ENCODE peak calls at places on chromosomes 13 and 19, in four cellular contexts. M is activated CD8-positive, alpha-beta T cell treated with anti-CD3 and anti-CD28 coated beads for 36 hours; X is progenitor cell of endocrine pancreas; B is foreskin fibroblast. A is an unnamed sample.

GRCh38 chr19:3073159-3073563 is 10.9 kb upstream of the TLE5 start:
- DNase-seq in B (peak; percentile 46), M (no peak), X (no peak), A (no peak)

GRCh38 chr19:13100871-13101589 is 1.6 kb downstream of the LYL1 start:
- DNase-seq in M (no peak), X (no peak), B (no peak), A (no peak)

GRCh38 chr19:7535993-7536685 is 622 bp downstream of the PNPLA6 start:
- DNase-seq in B (no peak), M (no peak), X (no peak), A (no peak)

GRCh38 chr13:26735677-26736076 is 24.9 kb downstream of the GPR12 start:
- DNase-seq in M (no peak), B (no peak), X (no peak), A (no peak)

GRCh38 chr13:95858286-95859075 is 181.5 kb downstream of the DNAJC3 start:
- DNase-seq in B (peak; percentile 13), M (no peak), X (no peak), A (no peak)

GRCh38 chr13:104143760-104144406 is 1077.7 kb upstream of the SLC10A2 start:
- DNase-seq in B (no peak), M (no peak), X (no peak), A (no peak)

GRCh38 chr19:5067666-5068065 is 98.8 kb downstream of the KDM4B start:
- DNase-seq in B (no peak), M (no peak), X (no peak), A (no peak)

GRCh38 chr19:54481326-54481930 is 8.3 kb upstream of the CDC42EP5 start:
- DNase-seq in M (peak; percentile 49), X (no peak), B (no peak), A (peak; percentile 60)

GRCh38 chr19:19805480-19805879 is 16.1 kb downstream of the ZNF506 start:
- DNase-seq in B (no peak), M (no peak), X (no peak), A (no peak)

GRCh38 chr19:51440846-51441409 is 17.3 kb downstream of the SIGLEC8 start:
- DNase-seq in X (no peak), B (no peak), M (peak; percentile 73), A (no peak)

GRCh38 chr19:15161028-15161984 is 39.5 kb downstream of the NOTCH3 start:
- DNase-seq in B (no peak), M (no peak), X (no peak), A (peak; percentile 84)

GRCh38 chr13:30125422-30126073 is 181.8 kb downstream of the KATNAL1 start:
- DNase-seq in M (no peak), X (no peak), B (peak; percentile 95), A (no peak)

GRCh38 chr19:15379996-15380647 is 535 bp upstream of the AKAP8 start:
- DNase-seq in B (peak; percentile 40), X (no peak), M (no peak), A (peak; percentile 65)

GRCh38 chr19:16772841-16773240 is 53.2 kb downstream of the NWD1 start:
- DNase-seq in M (no peak), B (no peak), X (no peak), A (no peak)

GRCh38 chr13:71513414-71514063 is 353.5 kb downstream of the DACH1 start:
- DNase-seq in X (no peak), B (no peak), M (no peak), A (no peak)

GRCh38 chr13:43305416-43305815 is 282.0 kb downstream of the DNAJC15 start:
- DNase-seq in B (peak; percentile 59), X (no peak), M (no peak), A (no peak)

GRCh38 chr19:49853852-49854849 is 3.2 kb downstream of the PTOV1 start:
- DNase-seq in M (no peak), B (no peak), X (no peak), A (no peak)

GRCh38 chr13:103539265-103539664 is 473.0 kb upstream of the SLC10A2 start:
- DNase-seq in M (no peak), B (no peak), X (no peak), A (no peak)

GRCh38 chr19:13053761-13054604 is 48.7 kb downstream of the LYL1 start:
- DNase-seq in X (peak; percentile 50), B (peak; percentile 97), M (no peak), A (no peak)

GRCh38 chr19:6674868-6675305 is 4.9 kb upstream of the TNFSF14 start:
- DNase-seq in M (peak; percentile 98), X (no peak), B (peak; percentile 18), A (peak; percentile 90)

GRCh38 chr13:29125934-29126424 is 305.8 kb downstream of the MTUS2 start:
- DNase-seq in B (no peak), M (no peak), X (no peak), A (peak; percentile 35)

GRCh38 chr13:65836066-65836465 is 1394.1 kb downstream of the PCDH9 start:
- DNase-seq in X (no peak), B (no peak), M (no peak), A (no peak)

GRCh38 chr13:81927347-81927746 is 1586.4 kb upstream of the SPRY2 start:
- DNase-seq in M (no peak), B (no peak), X (no peak), A (no peak)

GRCh38 chr13:23928985-23929384 is 31.7 kb upstream of the C1QTNF9B start:
- DNase-seq in X (no peak), M (no peak), B (peak; percentile 67), A (no peak)

GRCh38 chr13:44086389-44086788 is 206.7 kb downstream of the LACC1 start:
- DNase-seq in X (no peak), B (no peak), M (no peak), A (no peak)

GRCh38 chr19:47375694-47376588 is 26.8 kb downstream of the DHX34 start:
- DNase-seq in M (no peak), X (no peak), B (no peak), A (no peak)

GRCh38 chr13:83024955-83025594 is 857.2 kb downstream of the SLITRK1 start:
- DNase-seq in X (no peak), B (peak; percentile 3), M (no peak), A (no peak)

DNA sequence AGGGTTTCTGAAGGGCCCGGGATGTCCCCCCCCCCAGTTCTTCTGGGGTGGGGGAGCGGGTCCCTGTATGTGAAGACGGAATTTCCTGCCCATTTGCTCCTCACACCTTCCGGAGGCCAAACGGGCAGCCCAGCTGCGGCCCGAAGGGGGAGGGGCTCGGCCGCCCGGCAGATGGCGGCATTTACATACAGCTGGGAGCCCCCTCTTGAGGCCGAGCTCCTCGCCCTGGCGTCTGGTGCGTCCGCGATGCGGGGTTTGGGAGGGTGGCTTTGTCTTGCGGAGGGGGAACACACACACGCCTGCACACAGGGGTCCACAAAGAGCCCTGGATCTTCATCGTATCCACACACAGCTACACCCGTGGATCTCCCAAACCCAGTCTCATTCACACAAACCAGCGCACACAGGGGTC is 891 bp upstream of the DLL3 start:
- DNase-seq in X (peak; percentile 37), M (peak; percentile 41), B (no peak), A (peak; percentile 77)
- TF ChIP-seq CTCF in X (peak; percentile 47), M (peak; percentile 36), B (peak; percentile 20), A (peak; percentile 15)

GRCh38 chr19:38321646-38322323 is 2.1 kb downstream of the KCNK6 start:
- DNase-seq in M (no peak), X (no peak), B (no peak), A (no peak)
- TF ChIP-seq CTCF in M (no peak), X (no peak), B (no peak), A (no peak)

DNA sequence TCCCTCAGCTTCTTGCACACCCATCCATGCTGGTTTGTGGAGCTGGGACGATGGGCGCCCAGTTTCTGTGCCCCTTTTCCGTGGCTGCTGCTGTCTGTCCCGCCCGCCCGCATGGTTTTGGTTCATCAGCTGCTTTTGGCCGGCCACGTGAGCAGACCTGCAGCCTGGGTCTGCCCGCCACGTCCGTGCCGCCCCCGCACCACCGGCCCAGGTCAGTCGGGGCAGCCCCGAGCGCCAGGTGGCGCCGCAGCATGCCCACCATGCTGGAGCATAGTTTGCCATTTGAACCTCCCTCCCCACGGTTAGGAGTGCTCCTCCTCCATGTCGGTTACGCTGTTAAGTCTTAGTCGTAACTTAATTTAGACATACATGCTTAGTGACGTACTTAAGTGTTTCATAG is 15.3 kb upstream of the RPS15 start:
- DNase-seq in X (no peak), M (no peak), B (no peak), A (no peak)
- TF ChIP-seq CTCF in X (no peak), M (no peak), B (no peak), A (no peak)

GRCh38 chr19:56222901-56223300 is 20.8 kb downstream of the ZSCAN5C start:
- DNase-seq in B (no peak), M (no peak), X (no peak), A (no peak)

GRCh38 chr19:56223481-56223880 is 21.4 kb downstream of the ZSCAN5C start:
- DNase-seq in B (no peak), M (no peak), X (no peak), A (no peak)

GRCh38 chr19:56217039-56217949 is 15.2 kb downstream of the ZSCAN5C start:
- DNase-seq in B (peak; percentile 9), X (peak; percentile 17), M (no peak), A (peak; percentile 52)

DNA sequence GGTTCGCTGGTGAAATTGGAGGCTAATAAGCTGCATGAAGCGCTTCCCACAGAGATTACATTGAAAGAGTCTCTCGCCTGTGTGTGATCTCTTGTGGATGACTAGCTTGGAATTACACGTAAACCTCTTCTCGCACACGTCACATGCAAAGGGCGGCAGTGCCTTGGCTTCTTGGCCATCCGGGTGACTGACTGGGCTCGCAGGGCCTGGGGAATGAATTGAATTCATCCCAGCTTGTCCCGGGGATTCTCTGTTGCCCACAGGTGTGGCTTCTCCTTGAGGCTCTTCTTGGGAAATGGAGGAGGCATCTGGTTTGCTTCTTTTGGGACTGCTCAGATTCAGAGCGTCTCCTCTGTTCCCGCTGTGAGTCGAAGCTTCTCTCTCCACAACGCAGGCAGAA is 19.8 kb downstream of the ZSCAN5C start:
- DNase-seq in M (no peak), B (no peak), X (no peak), A (no peak)
- TF ChIP-seq CTCF in M (no peak), B (no peak), X (no peak), A (no peak)

DNA sequence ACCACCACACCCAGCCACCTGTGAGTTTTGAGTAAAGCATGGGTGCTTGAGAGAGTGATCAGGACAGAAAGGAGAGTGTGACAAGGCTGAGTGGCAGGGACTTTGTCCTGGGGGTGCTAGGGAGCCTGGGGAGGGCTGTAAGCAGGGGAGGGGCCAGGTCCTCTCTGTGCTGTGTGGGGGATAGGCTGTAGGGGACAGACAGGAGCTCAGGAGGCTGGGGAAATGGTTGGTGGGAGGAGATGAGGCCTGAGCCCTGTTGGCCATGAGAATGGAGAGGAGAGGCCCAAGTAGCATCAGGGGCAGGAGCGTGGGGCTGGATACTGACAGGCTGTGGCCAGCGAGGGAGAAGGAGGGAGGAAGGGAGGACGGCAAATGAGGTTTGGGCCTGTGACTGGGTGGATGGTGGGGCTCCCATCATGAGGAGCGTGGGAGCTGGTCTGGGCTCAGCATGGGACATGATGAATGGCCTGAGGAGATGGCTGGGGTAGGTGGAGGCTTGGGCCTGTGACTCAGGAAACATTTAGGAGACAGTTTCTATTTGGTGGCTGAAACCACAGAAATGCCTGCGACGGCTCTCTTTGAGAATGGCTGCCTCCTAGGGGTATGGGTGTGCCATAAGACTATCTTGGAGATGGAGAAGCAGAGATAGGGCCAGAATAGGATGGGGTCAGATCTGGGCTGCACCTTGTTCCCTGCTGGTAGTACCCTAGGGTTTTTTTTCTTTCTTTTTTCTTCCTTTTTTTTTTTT is 25.0 kb downstream of the GRIN2D start:
- DNase-seq in X (no peak), M (peak; percentile 59), B (no peak), A (peak; percentile 7)
- TF ChIP-seq CTCF in X (no peak), M (no peak), B (peak; percentile 3), A (no peak)

DNA sequence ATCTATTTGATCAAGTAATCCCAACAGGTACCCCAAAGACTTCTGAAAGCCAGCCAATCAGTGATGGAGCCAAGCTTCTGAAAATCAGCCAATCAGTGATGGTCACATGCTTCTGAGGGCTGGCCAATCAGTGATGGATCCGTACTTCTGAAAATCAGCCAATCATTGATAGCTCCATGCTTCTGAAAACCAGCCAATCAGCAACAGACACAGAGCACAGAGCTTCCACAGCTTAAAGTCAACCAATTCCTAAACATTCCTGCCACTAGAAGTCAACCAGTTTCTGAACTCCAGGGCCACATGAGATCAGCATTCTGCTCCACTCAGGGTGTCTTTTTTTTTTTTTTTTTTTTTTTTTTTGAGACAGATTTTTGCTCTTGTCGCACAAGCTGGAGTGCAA is 8.2 kb upstream of the HSD17B14 start:
- DNase-seq in B (peak; percentile 56), M (no peak), X (no peak), A (no peak)
- TF ChIP-seq CTCF in B (no peak), M (no peak), X (no peak), A (no peak)